ENCODE peak calls at places on chromosomes 12 and 14, in ten cellular contexts. Z is adipocyte; F is amniotic epithelial cell; P is PC-3; V is GM03348; L is uterus; O is stimulated activated CD8-positive, alpha-beta memory T cell treated with anti-CD3 and anti-CD28 coated beads, Interleukin-15, amount 100 ng/mL, for 4 hours; U is M059J; R is activated CD4-positive, alpha-beta T cell treated with anti-CD3 and anti-CD28 coated beads, Interleukin-2, amount 50 U/mL, for 48 hours; B is NCI-H748 treated with DMSO at 0.1 percent for 48 hours. A is an unnamed sample.

GRCh38 chr12:92866418-92866817 is 62.7 kb downstream of the EEA1 start:
- DNase-seq in Z (no peak), F (no peak), P (no peak), V (no peak), L (no peak), O (no peak), U (peak), R (no peak), B (no peak), A (no peak)

GRCh38 chr12:31861360-31861759 is 97.9 kb upstream of the RESF1 start:
- DNase-seq in Z (peak), F (no peak), P (no peak), V (no peak), L (no peak), O (no peak), U (no peak), R (no peak), B (no peak), A (no peak)

GRCh38 chr14:77043984-77044485 is 15.5 kb upstream of the IRF2BPL start:
- DNase-seq in Z (peak), F (no peak), P (no peak), V (no peak), L (no peak), O (no peak), U (no peak), R (no peak), B (no peak), A (no peak)

GRCh38 chr12:91211869-91212268 is 29.3 kb upstream of the DCN start:
- DNase-seq in Z (peak), F (no peak), P (no peak), V (peak), L (no peak), O (no peak), U (no peak), R (no peak), B (no peak), A (no peak)

GRCh38 chr12:106767954-106768501 is 6.5 kb upstream of the RIC8B start:
- DNase-seq in Z (peak), F (peak), P (no peak), V (no peak), L (no peak), O (no peak), U (peak), R (no peak), B (no peak), A (no peak)

GRCh38 chr12:90163975-90164374 is 455.3 kb upstream of the ATP2B1 start:
- DNase-seq in Z (no peak), F (no peak), P (peak), V (no peak), L (no peak), O (no peak), U (peak), R (no peak), B (no peak), A (no peak)

GRCh38 chr12:54759751-54760150 is 94.6 kb upstream of the MUCL1 start:
- DNase-seq in Z (peak), F (peak), P (peak), V (peak), L (no peak), O (no peak), U (peak), R (no peak), B (peak), A (peak)

GRCh38 chr12:62737615-62738014 is 197.3 kb downstream of the PPM1H start:
- DNase-seq in Z (peak), F (no peak), P (no peak), V (no peak), L (no peak), O (no peak), U (peak), R (no peak), B (no peak), A (no peak)

GRCh38 chr14:50837271-50837670 is 6.3 kb upstream of the NIN start:
- DNase-seq in Z (no peak), F (no peak), P (no peak), V (no peak), L (no peak), O (no peak), U (no peak), R (no peak), B (no peak), A (no peak)

GRCh38 chr12:104006929-104007328 is 41.3 kb downstream of the TDG start:
- DNase-seq in Z (peak), F (peak), P (peak), V (peak), L (no peak), O (no peak), U (peak), R (no peak), B (no peak), A (no peak)

GRCh38 chr12:132260721-132261120 is 68.7 kb downstream of the GALNT9 start:
- DNase-seq in Z (no peak), F (no peak), P (no peak), V (no peak), L (no peak), O (no peak), U (no peak), R (no peak), B (no peak), A (no peak)

GRCh38 chr12:2138294-2138693 is 85.5 kb downstream of the CACNA1C start:
- DNase-seq in Z (no peak), F (no peak), P (no peak), V (no peak), L (no peak), O (no peak), U (no peak), R (no peak), B (no peak), A (no peak)

GRCh38 chr14:24196071-24197061 is 1.1 kb upstream of the TM9SF1 start:
- DNase-seq in Z (peak), F (no peak), P (peak), V (peak), L (no peak), O (no peak), U (peak), R (no peak), B (no peak), A (no peak)

GRCh38 chr12:32302218-32302826 is 97.0 kb upstream of the FGD4 start:
- DNase-seq in Z (no peak), F (peak), P (peak), V (peak), L (no peak), O (no peak), U (peak), R (peak), B (peak), A (no peak)

GRCh38 chr12:1473418-1473817 is 121.0 kb downstream of the FBXL14 start:
- DNase-seq in Z (peak), F (no peak), P (no peak), V (no peak), L (no peak), O (no peak), U (peak), R (peak), B (no peak), A (no peak)

GRCh38 chr12:52280319-52280795 is 5.9 kb downstream of the KRT86 start:
- DNase-seq in Z (peak), F (peak), P (peak), V (peak), L (peak), O (no peak), U (peak), R (no peak), B (no peak), A (no peak)

GRCh38 chr12:643478-644292 is 19.6 kb downstream of the NINJ2 start:
- DNase-seq in Z (no peak), F (no peak), P (no peak), V (peak), L (peak), O (no peak), U (no peak), R (no peak), B (no peak), A (no peak)

GRCh38 chr14:21894003-21894897 is 220.6 kb upstream of the OR4E1 start:
- DNase-seq in Z (no peak), F (no peak), P (peak), V (no peak), L (no peak), O (no peak), U (no peak), R (peak), B (no peak), A (no peak)

GRCh38 chr12:59452259-59452658 is 143.6 kb upstream of the SLC16A7 start:
- DNase-seq in Z (peak), F (peak), P (peak), V (peak), L (no peak), O (no peak), U (peak), R (no peak), B (no peak), A (no peak)

GRCh38 chr12:77746108-77746507 is 84.6 kb upstream of the NAV3 start:
- DNase-seq in Z (peak), F (peak), P (no peak), V (no peak), L (no peak), O (no peak), U (peak), R (no peak), B (peak), A (peak)

GRCh38 chr12:69468237-69469026 is 1.8 kb upstream of the FRS2 start:
- DNase-seq in Z (no peak), F (peak), P (no peak), V (peak), L (no peak), O (no peak), U (peak), R (no peak), B (no peak), A (no peak)

GRCh38 chr14:99181246-99181645 is 90.8 kb downstream of the BCL11B start:
- DNase-seq in Z (no peak), F (no peak), P (no peak), V (no peak), L (no peak), O (no peak), U (no peak), R (no peak), B (no peak), A (no peak)

GRCh38 chr12:3244219-3244750 is 167.1 kb downstream of the TSPAN9 start:
- DNase-seq in Z (no peak), F (no peak), P (no peak), V (no peak), L (no peak), O (no peak), U (no peak), R (no peak), B (no peak), A (no peak)

GRCh38 chr12:42704340-42704739 is 114.8 kb upstream of the PRICKLE1 start:
- DNase-seq in Z (no peak), F (no peak), P (no peak), V (peak), L (no peak), O (no peak), U (no peak), R (no peak), B (no peak), A (no peak)

GRCh38 chr14:53306267-53306721 is 153.2 kb upstream of the DDHD1 start:
- DNase-seq in Z (peak), F (peak), P (peak), V (peak), L (peak), O (no peak), U (peak), R (peak), B (peak), A (peak)

GRCh38 chr14:76958975-76959710 is 69.4 kb downstream of the IRF2BPL start:
- DNase-seq in Z (peak), F (peak), P (peak), V (peak), L (no peak), O (no peak), U (peak), R (no peak), B (no peak), A (no peak)

A was measured in NCI-H526 treated with DMSO at 0.1 percent for 48 hours.